ENCODE peak calls at places on chromosomes 6 and 20, in five cellular contexts. O is GM23248, Z is PC-3, B is SK-N-SH, Y is MM.1S. N is an unnamed sample. For H3F3A, the result is how much of the 10 kb centered on the place peaks cover.

GRCh38 chr6:51818520-51819022 is 268.8 kb downstream of the PKHD1 start:
- DNase-seq in O (no peak), Z (no peak), B (no peak), Y (no peak), N (no peak)

GRCh38 chr6:142187209-142187608 is 40.1 kb downstream of the VTA1 start:
- DNase-seq in O (peak), Z (peak), B (no peak), Y (no peak), N (no peak)

GRCh38 chr6:38703949-38704348 is 1.0 kb upstream of the GLO1 start:
- DNase-seq in O (peak), Z (no peak), B (no peak), Y (no peak), N (no peak)

GRCh38 chr6:142395768-142396231 is 94.0 kb downstream of the ADGRG6 start:
- DNase-seq in O (no peak), Z (no peak), B (no peak), Y (peak), N (no peak)

GRCh38 chr6:148700047-148700712 is 46.6 kb upstream of the UST start:
- DNase-seq in O (peak), Z (no peak), B (no peak), Y (no peak), N (no peak)

GRCh38 chr20:18623156-18623555 is 35.3 kb downstream of the DTD1 start:
- DNase-seq in O (no peak), Z (no peak), B (no peak), Y (no peak), N (no peak)

GRCh38 chr6:113082691-113083090 is 735.6 kb downstream of the RFPL4B start:
- DNase-seq in O (peak), Z (no peak), B (no peak), Y (peak), N (no peak)

GRCh38 chr6:128601060-128601459 is 80.7 kb upstream of the PTPRK start:
- DNase-seq in O (peak), Z (peak), B (no peak), Y (no peak), N (no peak)

GRCh38 chr20:63084563-63084927 is 77.8 kb upstream of the BHLHE23 start:
- DNase-seq in O (no peak), Z (no peak), B (no peak), Y (no peak), N (no peak)

GRCh38 chr6:71038966-71039365 is 82.1 kb upstream of the B3GAT2 start:
- DNase-seq in O (no peak), Z (no peak), B (no peak), Y (no peak), N (no peak)

GRCh38 chr6:139653136-139653535 is 278.7 kb upstream of the CITED2 start:
- DNase-seq in O (no peak), Z (no peak), B (no peak), Y (no peak), N (no peak)

GRCh38 chr6:1917628-1918371 is 308.1 kb downstream of the FOXC1 start:
- DNase-seq in O (peak), Z (peak), B (no peak), Y (no peak), N (no peak)

GRCh38 chr6:113607821-113608545 is 249.2 kb upstream of the MARCKS start:
- DNase-seq in O (no peak), Z (no peak), B (no peak), Y (no peak), N (no peak)

GRCh38 chr6:169810066-169810989 is 58.9 kb downstream of the ERMARD start:
- DNase-seq in O (no peak), Z (no peak), B (peak), Y (no peak), N (peak)

GRCh38 chr6:21946298-21946783 is 350.5 kb downstream of the PRL start:
- DNase-seq in O (peak), Z (peak), B (no peak), Y (no peak), N (no peak)

GRCh38 chr6:87832025-87832825 is 130.2 kb upstream of the AKIRIN2 start:
- DNase-seq in O (peak), Z (peak), B (peak), Y (peak), N (no peak)
- H3K9ac ChIP-seq in O (peak), Z (peak), B (peak), Y (peak), N (no peak)

DNA sequence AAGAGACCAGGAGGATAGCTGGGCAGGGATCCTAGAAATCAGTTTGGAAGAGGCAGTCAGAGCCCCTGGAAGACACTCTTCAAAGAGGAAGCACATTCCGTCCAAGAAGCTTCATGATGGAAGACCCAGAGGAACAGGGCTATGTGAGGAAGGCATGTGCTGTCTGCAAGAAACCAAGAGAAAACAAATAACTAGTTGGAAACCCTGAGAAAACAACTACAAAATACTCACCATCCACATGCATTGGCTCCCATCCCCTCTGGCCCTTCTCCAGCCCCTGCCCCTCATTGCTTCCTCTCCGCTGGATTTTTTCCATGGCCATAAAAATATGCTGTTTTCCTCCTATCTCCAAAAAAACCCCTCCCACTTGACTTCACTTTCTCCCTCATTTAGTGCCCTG is 40.9 kb upstream of the SMOC2 start:
- DNase-seq in O (no peak), Z (no peak), B (no peak), Y (no peak), N (no peak)
- TF ChIP-seq EZH2phosphoT487 in O (no peak), Z (no peak), B (no peak), Y (no peak), N (no peak)

GRCh38 chr6:85459224-85459901 is 9.5 kb downstream of the NT5E start:
- DNase-seq in O (peak), Z (peak), B (no peak), Y (no peak), N (no peak)
- H3F3A ChIP-seq in O (half or more), Z (under half), B (half or more), Y (under half), N (under half)

GRCh38 chr6:2945069-2945452 is 26.3 kb downstream of the SERPINB6 start:
- DNase-seq in O (no peak), Z (no peak), B (no peak), Y (no peak), N (no peak)

GRCh38 chr6:2944405-2945068 is 26.8 kb downstream of the SERPINB6 start:
- DNase-seq in O (no peak), Z (no peak), B (no peak), Y (no peak), N (no peak)

GRCh38 chr6:2940851-2941250 is 30.5 kb downstream of the SERPINB6 start:
- DNase-seq in O (no peak), Z (no peak), B (no peak), Y (no peak), N (no peak)

GRCh38 chr6:2943564-2943955 is 27.8 kb downstream of the SERPINB6 start:
- DNase-seq in O (no peak), Z (no peak), B (no peak), Y (no peak), N (no peak)

DNA sequence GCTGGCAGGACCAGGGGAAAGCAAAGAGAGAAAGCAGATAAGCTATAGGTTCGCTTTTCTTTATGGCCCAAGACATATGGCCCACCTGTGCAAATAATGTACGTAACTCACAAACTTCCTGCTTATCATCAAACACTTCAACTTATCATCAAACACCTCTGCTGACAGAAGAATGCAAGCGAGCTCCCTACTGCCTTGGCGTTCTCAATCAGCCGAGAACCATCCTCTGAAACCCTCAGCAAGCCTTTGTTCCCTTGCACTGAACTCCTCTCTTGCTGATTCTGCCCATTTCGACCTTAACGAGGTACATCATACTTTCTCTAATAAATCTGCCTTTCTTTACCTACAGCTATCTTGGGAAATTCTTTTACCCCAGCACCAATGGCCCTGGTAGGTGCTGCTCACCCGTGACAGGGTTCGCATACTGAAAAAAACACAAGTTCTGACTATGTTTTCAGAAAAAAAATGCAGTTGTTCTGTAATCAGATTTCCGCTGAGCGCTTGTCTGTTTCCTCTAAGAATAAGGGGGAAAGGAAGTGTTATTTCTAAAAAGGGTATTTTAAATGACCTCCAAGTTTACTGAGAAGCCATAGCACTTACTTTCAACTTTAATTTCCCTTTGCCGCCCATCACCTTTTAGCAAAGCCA is 28.3 kb downstream of the SERPINB6 start:
- DNase-seq in O (no peak), Z (no peak), B (no peak), Y (peak), N (no peak)
- H3K9ac ChIP-seq in O (no peak), Z (no peak), B (no peak), Y (no peak), N (no peak)

GRCh38 chr6:10415593-10416480 is 963 bp upstream of the TFAP2A start:
- DNase-seq in O (no peak), Z (peak), B (no peak), Y (no peak), N (no peak)
- TF ChIP-seq EZH2phosphoT487 in O (no peak), Z (no peak), B (no peak), Y (no peak), N (peak)

GRCh38 chr6:15512126-15512525 is 150.7 kb downstream of the DTNBP1 start:
- DNase-seq in O (peak), Z (peak), B (peak), Y (no peak), N (peak)
- H3F3A ChIP-seq in O (under half), Z (under half), B (under half), Y (under half), N (under half)

GRCh38 chr6:158770948-158771347 is 48.2 kb downstream of the EZR start:
- DNase-seq in O (no peak), Z (no peak), B (no peak), Y (no peak), N (no peak)
- H3K9ac ChIP-seq in O (no peak), Z (no peak), B (no peak), Y (no peak), N (no peak)

DNA sequence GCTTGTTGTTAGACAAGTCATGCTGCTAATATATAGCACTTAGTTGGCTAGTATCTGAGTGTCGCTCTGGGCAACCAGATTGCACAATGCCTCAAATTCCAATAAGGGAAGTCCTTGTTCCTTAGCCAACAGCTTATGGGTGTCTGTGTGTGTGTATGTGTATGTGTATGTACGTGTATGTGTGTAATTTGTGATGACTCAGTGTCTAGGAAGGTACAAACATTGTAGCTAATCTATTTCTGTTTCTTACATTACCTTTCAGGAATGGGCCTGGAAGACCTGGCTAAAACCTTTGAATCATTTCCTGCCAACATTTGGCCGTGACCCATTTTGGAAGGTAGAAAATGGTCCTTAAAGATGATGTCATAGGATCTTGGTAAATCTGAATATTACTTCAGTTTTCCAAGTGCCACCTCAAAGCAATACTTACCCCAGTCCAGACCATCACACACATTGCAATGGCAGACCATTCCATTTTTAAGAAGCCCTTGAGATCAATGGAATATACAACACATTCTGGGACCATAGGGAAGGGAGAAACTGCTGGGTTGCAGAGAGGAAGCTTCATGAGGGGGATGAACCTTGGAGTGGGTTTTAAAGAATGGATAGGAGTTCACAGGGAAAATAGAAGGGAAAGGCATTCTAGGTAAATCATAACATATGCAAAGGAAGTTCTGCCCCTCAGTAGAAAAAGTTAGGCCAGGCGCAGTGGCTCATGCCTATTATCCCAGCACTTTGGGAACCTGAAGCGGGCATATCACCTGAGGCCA is 25.1 kb downstream of the NEDD9 start:
- DNase-seq in O (peak), Z (peak), B (no peak), Y (no peak), N (no peak)
- TF ChIP-seq EZH2phosphoT487 in O (no peak), Z (no peak), B (no peak), Y (no peak), N (no peak)

DNA sequence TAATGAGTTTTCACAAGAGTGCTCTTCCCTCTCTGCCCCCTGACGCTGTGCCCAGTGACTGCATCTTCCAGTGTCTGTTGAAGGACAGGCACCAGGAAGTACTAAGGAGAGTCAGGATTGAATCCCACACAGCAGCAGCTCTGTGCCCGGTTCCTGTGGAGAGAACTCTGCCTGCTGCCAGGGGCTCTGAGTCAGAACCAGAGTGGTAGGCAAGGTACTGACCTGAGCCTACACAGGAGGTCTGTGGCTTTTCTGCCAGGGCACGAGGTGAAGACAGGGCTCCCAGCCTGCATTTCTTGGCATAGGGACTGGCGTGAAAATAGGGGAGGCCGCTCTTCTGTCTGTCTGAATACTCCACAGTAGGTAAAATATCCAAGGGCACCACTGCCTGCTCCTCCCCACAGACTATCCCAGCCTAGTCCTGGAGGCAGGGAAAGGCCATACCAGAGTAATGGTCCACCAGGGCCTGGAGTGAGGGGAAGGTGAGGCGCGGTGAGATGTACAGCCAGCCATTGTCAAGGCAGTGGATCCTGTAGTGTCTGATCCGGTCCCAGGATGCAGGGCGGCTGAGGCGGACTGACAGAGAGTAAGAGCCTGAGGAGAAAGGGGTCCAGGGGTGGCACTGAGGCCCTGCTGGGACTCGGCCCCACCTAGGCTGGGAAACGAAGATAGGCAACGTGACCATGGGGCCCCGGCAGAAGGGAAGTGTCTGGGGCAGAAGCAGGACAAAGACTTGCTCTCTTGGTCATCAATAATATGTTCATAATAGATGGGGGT is 9.4 kb downstream of the RAB5IF start:
- DNase-seq in O (peak), Z (no peak), B (no peak), Y (no peak), N (no peak)
- H3F3A ChIP-seq in O (under half), Z (under half), B (under half), Y (under half), N (under half)

DNA sequence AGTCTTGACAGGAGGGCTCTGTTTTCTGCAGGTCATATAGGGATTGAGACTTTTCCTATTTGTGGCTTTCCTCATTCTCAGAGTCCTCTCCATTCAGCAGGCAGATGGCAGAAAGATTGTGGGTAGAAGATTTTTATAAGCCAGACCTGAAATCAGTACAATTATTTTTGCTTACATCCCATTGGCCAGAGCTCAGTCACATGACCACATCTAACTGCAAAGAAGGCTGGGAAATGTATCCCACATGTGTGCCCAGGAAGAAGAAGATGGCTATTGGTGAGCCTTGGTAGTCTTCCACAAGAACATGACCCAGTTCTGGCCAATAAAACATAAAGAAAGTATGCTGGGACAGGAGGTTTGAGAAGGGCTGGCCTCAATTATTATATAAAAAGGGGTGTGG is 21.5 kb upstream of the CCN5 start:
- DNase-seq in O (no peak), Z (no peak), B (no peak), Y (no peak), N (no peak)
- H3K9ac ChIP-seq in O (peak), Z (no peak), B (no peak), Y (no peak), N (no peak)